ENCODE peak calls at places on chromosomes 5 and 9, in five cellular contexts. S is AG09309, T is stomach, K is lower lobe of right lung, C is colonic mucosa. W is an unnamed sample.

GRCh38 chr5:150598046-150598445 is 42.4 kb upstream of the SYNPO start:
- DNase-seq in S (no peak), T (no peak), K (peak; percentile 28), C (no peak), W (no peak)

GRCh38 chr9:131870156-131870555 is 130.3 kb upstream of the RAPGEF1 start:
- DNase-seq in S (no peak), T (no peak), K (no peak), C (no peak), W (no peak)

GRCh38 chr5:79840085-79840990 is 150.7 kb downstream of the CMYA5 start:
- DNase-seq in S (no peak), T (no peak), K (no peak), C (no peak), W (no peak)

GRCh38 chr5:74173665-74174064 is 466.9 kb downstream of the ENC1 start:
- DNase-seq in S (no peak), T (no peak), K (no peak), C (no peak), W (no peak)

GRCh38 chr5:22926574-22926973 is 73.4 kb upstream of the CDH12 start:
- DNase-seq in S (no peak), T (no peak), K (no peak), C (no peak), W (no peak)

GRCh38 chr5:35860686-35861085 is 4.0 kb downstream of the IL7R start:
- DNase-seq in S (peak; percentile 89), T (no peak), K (no peak), C (no peak), W (no peak)

GRCh38 chr9:88950341-88951141 is 40.7 kb upstream of the S1PR3 start:
- DNase-seq in S (peak; percentile 35), T (no peak), K (no peak), C (no peak), W (no peak)

GRCh38 chr9:109020113-109020512 is 6.8 kb upstream of the CTNNAL1 start:
- DNase-seq in S (no peak), T (no peak), K (no peak), C (no peak), W (no peak)

GRCh38 chr5:156824800-156825199 is 25.3 kb upstream of the PPP1R2B start:
- DNase-seq in S (peak; percentile 35), T (no peak), K (no peak), C (no peak), W (no peak)

GRCh38 chr9:79263666-79264460 is 307.9 kb upstream of the TLE4 start:
- DNase-seq in S (no peak), T (no peak), K (no peak), C (no peak), W (no peak)

GRCh38 chr5:131810510-131811249 is 13.9 kb upstream of the FNIP1 start:
- DNase-seq in S (no peak), T (no peak), K (no peak), C (no peak), W (no peak)
- TF ChIP-seq CTCF in S (peak; percentile 20), T (no peak), K (no peak), C (no peak), W (peak; percentile 36)

DNA sequence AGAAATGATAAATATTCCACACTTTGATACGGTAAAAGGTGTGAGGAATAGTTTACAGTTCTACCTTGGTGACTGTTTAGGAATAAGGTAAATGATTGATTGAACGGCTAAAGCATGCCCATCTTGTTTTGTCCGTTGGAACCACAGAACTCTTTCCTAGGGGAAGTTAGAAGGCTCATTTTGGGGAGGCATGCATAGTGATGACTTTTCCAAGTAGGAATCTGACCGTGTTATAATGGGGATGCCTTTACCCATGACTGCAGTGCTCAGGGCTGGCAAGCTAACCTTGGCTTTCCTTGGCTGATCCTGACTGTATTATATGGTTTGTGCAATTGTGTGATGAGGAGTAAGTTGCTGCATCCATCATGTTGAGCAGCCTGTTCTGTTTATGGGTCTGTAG is 24.5 kb downstream of the PCSK5 start:
- DNase-seq in S (no peak), T (no peak), K (no peak), C (no peak), W (no peak)
- H3K4me3 ChIP-seq in S (no peak overlapping the region), T (no peak overlapping the region), K (no peak overlapping the region), C (no peak overlapping the region), W (no peak overlapping the region)

GRCh38 chr9:69745716-69746538 is 13.9 kb downstream of the PTAR1 start:
- DNase-seq in S (no peak), T (no peak), K (no peak), C (no peak), W (no peak)
- TF ChIP-seq CTCF in S (peak; percentile 54), T (no peak), K (no peak), C (no peak), W (no peak)

DNA sequence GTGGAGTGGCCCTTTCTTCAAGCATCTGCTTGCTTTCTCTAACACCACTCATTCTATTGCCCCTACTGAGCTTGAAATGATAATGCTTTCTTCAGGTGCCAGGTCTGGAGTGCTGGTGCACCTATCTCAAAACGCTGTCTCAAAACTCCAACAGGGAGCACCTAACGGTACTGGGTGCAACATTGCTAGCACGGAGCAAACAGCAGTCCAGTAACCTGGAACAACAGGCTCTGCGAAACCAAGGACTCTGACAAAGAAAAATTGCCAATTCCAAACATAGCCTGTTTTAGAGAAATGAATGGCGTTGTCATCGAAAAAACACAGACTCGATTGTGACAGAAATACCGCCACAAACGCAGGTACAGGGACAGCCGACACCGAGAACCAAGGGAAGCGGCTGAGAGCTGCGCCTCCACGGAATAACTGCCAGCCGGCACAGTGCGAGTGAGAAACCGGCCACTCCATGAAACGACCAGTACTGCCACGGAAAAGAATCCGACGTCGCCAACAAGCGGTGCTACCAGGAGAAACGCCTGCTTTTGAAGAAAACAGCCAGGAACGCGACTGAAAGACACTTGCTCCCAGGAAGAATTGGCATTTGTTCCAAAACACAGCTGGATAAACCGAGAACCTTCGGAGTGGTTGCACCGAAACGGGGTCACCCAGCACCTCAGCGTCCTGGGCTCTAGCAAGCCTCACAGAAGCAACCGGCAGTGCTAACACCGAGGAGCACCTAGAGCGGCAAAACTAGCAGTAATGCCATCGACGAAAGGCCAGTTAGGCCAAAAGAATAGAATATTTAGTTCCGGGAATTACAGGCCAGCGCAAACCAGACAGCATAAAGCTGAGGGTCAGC is 3.0 kb downstream of the ANXA2R start:
- DNase-seq in S (no peak), T (no peak), K (no peak), C (no peak), W (no peak)
- H3K4me3 ChIP-seq in S (no peak overlapping the region), T (peak overlapping the region; percentile 37), K (peak overlapping the region; percentile 66), C (no peak overlapping the region), W (no peak overlapping the region)